ENCODE peak calls at places on chromosomes 5 and 9, in six cellular contexts. F is left lung, X is NB4, J is stomach, Z is Peyer's patch, O is retinal pigment epithelial cell. P is an unnamed sample.

GRCh38 chr9:21504113-21504512 is 22.0 kb upstream of the IFNE start:
- DNase-seq in F (no peak), X (no peak), J (no peak), Z (no peak), O (no peak), P (no peak)

GRCh38 chr5:50945139-50945538 is 278.7 kb downstream of the PARP8 start:
- DNase-seq in F (no peak), X (no peak), J (no peak), Z (no peak), O (no peak), P (no peak)

GRCh38 chr5:178116406-178116885 is 3.1 kb downstream of the N4BP3 start:
- DNase-seq in F (no peak), X (peak; percentile 53), J (no peak), Z (peak; percentile 84), O (no peak), P (no peak)

GRCh38 chr9:3809724-3810123 is 283.9 kb upstream of the RFX3 start:
- DNase-seq in F (no peak), X (peak; percentile 64), J (no peak), Z (no peak), O (no peak), P (no peak)

GRCh38 chr9:135617991-135618411 is 21.3 kb downstream of the GLT6D1 start:
- DNase-seq in F (no peak), X (no peak), J (no peak), Z (no peak), O (no peak), P (no peak)

GRCh38 chr9:128128836-128129590 is 1.5 kb upstream of the PTGES2 start:
- DNase-seq in F (no peak), X (no peak), J (no peak), Z (no peak), O (no peak), P (no peak)

GRCh38 chr5:119411935-119412623 is 40.2 kb upstream of the HSD17B4 start:
- DNase-seq in F (peak; percentile 59), X (peak; percentile 84), J (peak; percentile 66), Z (peak; percentile 66), O (no peak), P (peak; percentile 62)

GRCh38 chr5:93100976-93101375 is 480.0 kb downstream of the NR2F1-AS1 start:
- DNase-seq in F (no peak), X (no peak), J (no peak), Z (no peak), O (no peak), P (no peak)

GRCh38 chr5:77028631-77029375 is 1.4 kb upstream of the AGGF1 start:
- DNase-seq in F (no peak), X (no peak), J (no peak), Z (no peak), O (no peak), P (no peak)

GRCh38 chr5:6920628-6921256 is 207.5 kb downstream of the TENT4A start:
- DNase-seq in F (no peak), X (no peak), J (no peak), Z (no peak), O (no peak), P (no peak)

GRCh38 chr5:151123897-151124751 is 33.5 kb downstream of the ANXA6 start:
- DNase-seq in F (no peak), X (no peak), J (peak; percentile 85), Z (peak; percentile 88), O (no peak), P (no peak)

GRCh38 chr5:102715405-102715804 is 39.7 kb upstream of the PAM start:
- DNase-seq in F (no peak), X (no peak), J (no peak), Z (no peak), O (peak; percentile 63), P (no peak)

GRCh38 chr5:63240063-63240755 is 661.6 kb downstream of the LRRC70 start:
- DNase-seq in F (no peak), X (no peak), J (no peak), Z (no peak), O (no peak), P (no peak)

GRCh38 chr5:59828623-59829022 is 64.9 kb downstream of the PDE4D start:
- DNase-seq in F (no peak), X (no peak), J (no peak), Z (no peak), O (no peak), P (no peak)

GRCh38 chr5:39495294-39495693 is 70.5 kb upstream of the DAB2 start:
- DNase-seq in F (no peak), X (no peak), J (no peak), Z (no peak), O (no peak), P (no peak)

GRCh38 chr5:44860267-44860666 is 51.5 kb downstream of the MRPS30 start:
- DNase-seq in F (no peak), X (no peak), J (no peak), Z (no peak), O (no peak), P (peak; percentile 43)

GRCh38 chr9:82091610-82092009 is 103.0 kb downstream of the SPATA31D1 start:
- DNase-seq in F (no peak), X (no peak), J (no peak), Z (no peak), O (no peak), P (no peak)

GRCh38 chr5:130963798-130964197 is 201.3 kb downstream of the HINT1 start:
- DNase-seq in F (no peak), X (no peak), J (no peak), Z (no peak), O (no peak), P (no peak)

GRCh38 chr9:124551472-124552339 is 44.5 kb upstream of the NR5A1 start:
- DNase-seq in F (no peak), X (peak; percentile 53), J (peak; percentile 38), Z (no peak), O (no peak), P (peak; percentile 79)

GRCh38 chr5:96330532-96331140 is 102.4 kb downstream of the PCSK1 start:
- DNase-seq in F (no peak), X (no peak), J (no peak), Z (no peak), O (no peak), P (no peak)

GRCh38 chr9:97741947-97742346 is 44.8 kb upstream of the XPA start:
- DNase-seq in F (no peak), X (no peak), J (no peak), Z (no peak), O (no peak), P (no peak)

GRCh38 chr9:87099383-87099782 is 152.1 kb upstream of the GAS1 start:
- DNase-seq in F (no peak), X (no peak), J (no peak), Z (no peak), O (no peak), P (no peak)

GRCh38 chr5:95417971-95418370 is 26.8 kb downstream of the FAM81B start:
- DNase-seq in F (no peak), X (peak; percentile 1), J (no peak), Z (no peak), O (no peak), P (no peak)

GRCh38 chr5:13217636-13218035 is 726.9 kb downstream of the DNAH5 start:
- DNase-seq in F (no peak), X (no peak), J (no peak), Z (no peak), O (peak; percentile 47), P (no peak)

GRCh38 chr5:6818594-6819512 is 105.6 kb downstream of the TENT4A start:
- DNase-seq in F (no peak), X (no peak), J (no peak), Z (no peak), O (no peak), P (peak; percentile 86)

GRCh38 chr9:117957267-117957666 is 253.1 kb downstream of the TLR4 start:
- DNase-seq in F (no peak), X (peak; percentile 2), J (peak; percentile 44), Z (no peak), O (no peak), P (no peak)

DNA sequence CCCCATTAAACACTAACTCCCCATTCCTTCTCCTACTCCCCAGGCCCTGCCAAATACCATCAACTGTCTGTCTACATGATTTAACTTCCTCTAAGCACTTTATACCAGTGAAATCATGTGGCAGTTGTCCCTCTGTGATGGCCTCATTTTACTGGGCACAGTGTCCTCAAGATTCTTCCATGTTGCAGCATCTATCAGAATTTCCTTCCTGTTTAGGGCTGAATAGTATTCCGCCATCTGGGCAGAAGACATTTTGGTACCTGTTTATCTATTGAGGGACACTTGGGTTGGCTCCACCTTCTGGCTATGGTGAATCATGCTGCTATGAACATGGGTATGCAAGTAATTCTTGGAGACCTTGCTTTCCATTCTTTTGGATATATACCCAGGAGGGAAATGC is 59.4 kb upstream of the IRX4 start:
- DNase-seq in F (no peak), X (no peak), J (no peak), Z (no peak), O (no peak), P (no peak)
- TF ChIP-seq CTCF in F (no peak), X (no peak), J (no peak), Z (no peak), O (no peak), P (no peak)

DNA sequence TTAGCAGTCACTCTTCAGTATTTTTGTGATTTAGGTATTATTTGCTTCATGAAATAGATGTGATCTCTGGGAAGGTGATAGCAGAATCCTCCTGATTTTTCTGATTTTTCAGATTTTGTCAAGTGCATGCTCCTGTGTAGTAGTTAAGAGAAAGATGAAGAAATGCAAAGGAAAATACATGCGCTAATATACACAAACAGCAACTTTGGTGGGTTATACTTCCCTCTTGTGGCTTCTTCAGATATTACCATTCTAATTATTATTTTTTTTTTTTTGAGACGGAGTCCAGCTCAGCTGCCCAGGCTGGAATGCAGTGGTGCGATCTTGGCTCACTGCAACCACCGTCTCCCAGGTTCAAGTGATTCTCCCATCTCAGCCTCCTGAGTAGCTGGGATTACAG is 31.7 kb downstream of the LMNB1 start:
- DNase-seq in F (no peak), X (peak; percentile 54), J (no peak), Z (no peak), O (no peak), P (no peak)
- TF ChIP-seq CTCF in F (peak; percentile 24), X (no peak), J (no peak), Z (no peak), O (peak; percentile 43), P (peak; percentile 34)

GRCh38 chr5:112371054-112371453 is 48.0 kb downstream of the EPB41L4A start:
- DNase-seq in F (no peak), X (no peak), J (no peak), Z (no peak), O (no peak), P (no peak)

GRCh38 chr5:112372543-112372942 is 46.5 kb downstream of the EPB41L4A start:
- DNase-seq in F (no peak), X (no peak), J (no peak), Z (no peak), O (no peak), P (no peak)

GRCh38 chr5:112367400-112367799 is 51.7 kb downstream of the EPB41L4A start:
- DNase-seq in F (no peak), X (no peak), J (no peak), Z (no peak), O (no peak), P (no peak)

DNA sequence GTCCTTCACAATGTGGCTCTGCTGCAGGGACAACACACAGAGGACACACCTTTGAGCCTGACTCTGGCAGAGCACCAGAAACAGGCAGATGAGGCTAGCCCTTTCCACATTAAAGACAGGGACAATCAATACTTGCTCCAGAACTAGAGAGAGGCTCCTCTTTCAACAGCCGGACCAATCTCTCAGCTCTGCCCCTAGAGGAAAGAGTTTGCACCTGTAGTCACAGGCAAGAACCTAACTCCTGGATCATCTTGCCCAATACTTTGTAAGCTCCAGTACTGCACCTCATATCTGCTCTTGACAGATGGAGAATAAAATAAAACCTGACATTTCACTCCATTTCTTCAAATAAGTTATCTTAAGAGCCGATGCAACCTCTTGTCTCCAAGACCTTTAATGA is 52.1 kb downstream of the EPB41L4A start:
- DNase-seq in F (no peak), X (no peak), J (no peak), Z (no peak), O (no peak), P (peak; percentile 14)
- TF ChIP-seq CTCF in F (peak; percentile 20), X (no peak), J (no peak), Z (no peak), O (peak; percentile 59), P (peak; percentile 68)

GRCh38 chr5:110045153-110045552 is 355.4 kb downstream of the MAN2A1 start:
- DNase-seq in F (no peak), X (peak; percentile 4), J (no peak), Z (no peak), O (no peak), P (no peak)
- TF ChIP-seq CTCF in F (no peak), X (no peak), J (no peak), Z (no peak), O (no peak), P (no peak)